ENCODE peak calls at places on chromosomes 16 and 17, in four cellular contexts. H is HCT116, B is BJ, M is tibial nerve. P is an unnamed sample.

GRCh38 chr16:16938009-16938408 is 532.8 kb downstream of the XYLT1 start:
- DNase-seq in H (no peak), B (no peak), M (no peak), P (no peak)

GRCh38 chr17:67999291-67999911 is 3.1 kb upstream of the C17orf58 start:
- DNase-seq in H (no peak), B (no peak), M (no peak), P (no peak)

GRCh38 chr17:79410681-79411080 is 200.2 kb downstream of the RBFOX3 start:
- DNase-seq in H (no peak), B (no peak), M (no peak), P (no peak)

GRCh38 chr17:12627177-12627629 is 38.5 kb upstream of the MYOCD start:
- DNase-seq in H (no peak), B (peak), M (peak), P (no peak)

GRCh38 chr17:81294512-81295030 is 536 bp downstream of the SLC38A10 start:
- DNase-seq in H (no peak), B (no peak), M (no peak), P (no peak)

GRCh38 chr17:29412780-29413565 is 22.8 kb downstream of the TAOK1 start:
- DNase-seq in H (no peak), B (peak), M (no peak), P (no peak)

GRCh38 chr17:699350-699749 is 15.3 kb downstream of the VPS53 start:
- DNase-seq in H (no peak), B (no peak), M (peak), P (no peak)

GRCh38 chr17:43940630-43941029 is 1.6 kb downstream of the PPY start:
- DNase-seq in H (peak), B (no peak), M (no peak), P (no peak)

GRCh38 chr17:10649602-10650001 is 7.5 kb downstream of the MYH3 start:
- DNase-seq in H (no peak), B (no peak), M (no peak), P (no peak)

GRCh38 chr16:11359370-11359769 is 14.1 kb downstream of the RMI2 start:
- DNase-seq in H (peak), B (peak), M (no peak), P (no peak)

GRCh38 chr17:28282596-28282995 is 36.4 kb upstream of the TMEM97 start:
- DNase-seq in H (peak), B (peak), M (no peak), P (no peak)

GRCh38 chr17:560379-560935 is 154.2 kb downstream of the VPS53 start:
- DNase-seq in H (no peak), B (no peak), M (peak), P (no peak)

GRCh38 chr17:59807892-59808509 is 84.7 kb downstream of the TUBD1 start:
- DNase-seq in H (no peak), B (no peak), M (no peak), P (no peak)

GRCh38 chr17:17044846-17045561 is 2.7 kb downstream of the MPRIP start:
- DNase-seq in H (no peak), B (peak), M (no peak), P (peak)

GRCh38 chr17:82300707-82301270 is 16.6 kb downstream of the CD7 start:
- DNase-seq in H (no peak), B (no peak), M (peak), P (no peak)

GRCh38 chr17:58399974-58400373 is 17.4 kb downstream of the RNF43 start:
- DNase-seq in H (no peak), B (no peak), M (no peak), P (no peak)

GRCh38 chr17:33267881-33268548 is 25.1 kb downstream of the ASIC2 start:
- DNase-seq in H (no peak), B (no peak), M (no peak), P (no peak)

GRCh38 chr17:4610656-4611055 is 26.3 kb downstream of the SMTNL2 start:
- DNase-seq in H (no peak), B (no peak), M (no peak), P (no peak)

GRCh38 chr16:88060524-88061219 is 109.4 kb downstream of the BANP start:
- DNase-seq in H (no peak), B (no peak), M (no peak), P (no peak)
- TF ChIP-seq CTCF in H (no peak), B (no peak), M (no peak), P (peak)

GRCh38 chr16:86520317-86521210 is 10.2 kb downstream of the FOXF1 start:
- DNase-seq in H (no peak), B (no peak), M (no peak), P (no peak)
- H3K4me3 ChIP-seq in H (peak), B (no peak), M (no peak), P (no peak)

GRCh38 chr16:87051526-87052320 is 265.5 kb downstream of the C16orf95 start:
- DNase-seq in H (no peak), B (no peak), M (no peak), P (no peak)

GRCh38 chr16:87052506-87052905 is 264.7 kb downstream of the C16orf95 start:
- DNase-seq in H (no peak), B (no peak), M (no peak), P (no peak)

GRCh38 chr16:87054856-87055255 is 262.3 kb downstream of the C16orf95 start:
- DNase-seq in H (no peak), B (no peak), M (no peak), P (no peak)

GRCh38 chr16:87054154-87054553 is 263.0 kb downstream of the C16orf95 start:
- DNase-seq in H (no peak), B (no peak), M (no peak), P (no peak)

GRCh38 chr16:87053016-87053982 is 263.9 kb downstream of the C16orf95 start:
- DNase-seq in H (no peak), B (no peak), M (no peak), P (no peak)
- TF ChIP-seq CTCF in H (no peak), B (peak), M (no peak), P (no peak)

GRCh38 chr16:88613-89012 is 10.6 kb downstream of the MPG start:
- DNase-seq in H (no peak), B (no peak), M (no peak), P (no peak)

GRCh38 chr16:85865-86264 is 7.8 kb downstream of the MPG start:
- DNase-seq in H (no peak), B (no peak), M (no peak), P (no peak)

GRCh38 chr16:84718-85452 is 6.9 kb downstream of the MPG start:
- DNase-seq in H (no peak), B (peak), M (peak), P (peak)

GRCh38 chr16:85453-85782 is 7.4 kb downstream of the MPG start:
- DNase-seq in H (no peak), B (no peak), M (no peak), P (no peak)

DNA sequence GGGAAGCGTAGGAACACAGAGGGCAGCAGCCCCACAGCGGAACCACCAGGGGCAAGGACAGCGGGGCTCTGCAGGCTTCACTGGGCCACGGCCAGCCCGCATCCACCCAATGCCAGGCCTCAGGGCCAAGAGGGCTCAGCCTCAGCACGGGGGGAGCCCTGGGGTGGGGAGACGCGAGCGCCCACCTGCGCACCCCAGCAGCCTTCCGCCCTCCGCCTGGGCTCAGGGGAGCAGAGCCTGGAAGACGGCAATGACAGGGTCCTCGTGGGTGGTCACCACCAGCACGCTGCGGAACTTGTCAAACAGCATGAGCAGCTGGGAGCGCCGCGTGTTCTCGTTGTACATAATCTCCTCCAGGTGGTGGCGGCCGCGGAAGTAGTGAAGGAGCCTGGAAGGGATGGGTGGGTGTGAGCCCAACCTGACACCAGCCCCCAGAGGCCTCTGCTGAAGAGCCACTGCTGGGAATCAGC is 8.5 kb downstream of the MPG start:
- DNase-seq in H (no peak), B (no peak), M (no peak), P (no peak)
- H3K4me3 ChIP-seq in H (no peak), B (no peak), M (no peak), P (no peak)

GRCh38 chr17:40563371-40564052 is 1.8 kb downstream of the CCR7 start:
- DNase-seq in H (no peak), B (no peak), M (no peak), P (peak)

GRCh38 chr17:40562841-40563370 is 2.4 kb downstream of the CCR7 start:
- DNase-seq in H (no peak), B (no peak), M (no peak), P (no peak)

GRCh38 chr17:40566027-40566426 is 755 bp upstream of the CCR7 start:
- DNase-seq in H (no peak), B (no peak), M (no peak), P (no peak)

GRCh38 chr17:40564195-40564882 is 933 bp downstream of the CCR7 start:
- DNase-seq in H (no peak), B (no peak), M (no peak), P (no peak)

DNA sequence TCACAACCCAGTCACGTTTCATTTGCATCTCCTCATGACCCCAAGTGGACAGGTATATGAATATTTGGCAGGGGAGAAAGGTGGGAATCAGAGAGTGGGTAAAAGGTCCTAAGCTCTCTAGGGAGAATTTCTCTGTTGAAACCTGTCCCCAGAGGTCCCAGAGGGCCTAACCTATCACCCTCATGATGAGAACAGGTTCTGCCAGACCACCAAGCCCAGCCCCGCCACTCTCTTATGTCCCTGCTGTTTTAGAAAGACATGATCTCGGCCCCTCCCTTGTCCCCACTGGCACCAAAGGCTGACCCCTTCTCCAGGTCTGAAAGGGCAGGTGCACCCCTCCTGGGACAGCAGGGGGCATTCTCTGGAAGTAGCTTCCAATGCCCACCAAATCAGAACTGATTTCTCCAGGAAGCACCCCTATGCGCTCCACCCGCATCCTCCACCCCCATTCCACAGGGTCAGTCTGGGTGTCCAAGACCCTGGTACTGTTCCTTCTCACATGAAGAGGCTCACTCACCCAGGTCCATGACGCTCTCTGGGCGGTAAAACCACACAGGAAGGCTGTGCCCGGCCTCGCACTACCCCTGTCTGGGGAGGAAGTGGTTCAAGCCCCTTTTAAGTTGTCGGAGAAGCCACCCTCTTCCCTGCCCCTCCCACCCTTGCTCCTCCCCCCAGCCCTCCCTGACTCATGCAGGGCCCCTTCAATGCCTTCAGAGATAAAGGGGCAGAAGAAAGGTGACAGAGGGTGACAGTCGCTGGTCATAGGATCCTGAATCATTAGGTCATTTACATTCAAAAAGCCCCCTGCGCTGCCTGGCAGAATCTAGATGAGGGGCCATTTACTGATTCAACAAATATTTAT is at the start of gene CCR7:
- DNase-seq in H (no peak), B (no peak), M (no peak), P (no peak)
- TF ChIP-seq CTCF in H (no peak), B (no peak), M (no peak), P (no peak)

DNA sequence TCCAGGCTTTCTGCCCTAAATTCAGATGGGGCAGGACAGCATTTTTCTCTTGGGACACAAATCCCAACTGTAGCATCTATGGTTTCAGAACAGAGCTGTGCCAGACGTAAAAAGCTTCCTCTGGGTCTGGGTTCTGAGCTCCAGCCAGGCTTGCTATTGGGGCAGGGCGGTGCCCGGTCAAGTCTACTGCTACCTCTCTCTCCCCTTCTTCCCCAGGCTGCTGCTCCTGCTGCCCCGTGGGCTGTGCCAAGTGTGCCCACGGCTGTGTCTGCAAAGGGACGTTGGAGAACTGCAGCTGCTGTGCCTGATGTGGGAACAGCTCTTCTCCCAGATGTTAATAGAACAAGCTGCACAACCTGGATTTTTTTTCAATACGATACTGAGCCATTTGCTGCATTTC is 1.1 kb downstream of the MT1M start:
- DNase-seq in H (no peak), B (no peak), M (no peak), P (no peak)
- H3K4me3 ChIP-seq in H (no peak), B (no peak), M (peak), P (no peak)

DNA sequence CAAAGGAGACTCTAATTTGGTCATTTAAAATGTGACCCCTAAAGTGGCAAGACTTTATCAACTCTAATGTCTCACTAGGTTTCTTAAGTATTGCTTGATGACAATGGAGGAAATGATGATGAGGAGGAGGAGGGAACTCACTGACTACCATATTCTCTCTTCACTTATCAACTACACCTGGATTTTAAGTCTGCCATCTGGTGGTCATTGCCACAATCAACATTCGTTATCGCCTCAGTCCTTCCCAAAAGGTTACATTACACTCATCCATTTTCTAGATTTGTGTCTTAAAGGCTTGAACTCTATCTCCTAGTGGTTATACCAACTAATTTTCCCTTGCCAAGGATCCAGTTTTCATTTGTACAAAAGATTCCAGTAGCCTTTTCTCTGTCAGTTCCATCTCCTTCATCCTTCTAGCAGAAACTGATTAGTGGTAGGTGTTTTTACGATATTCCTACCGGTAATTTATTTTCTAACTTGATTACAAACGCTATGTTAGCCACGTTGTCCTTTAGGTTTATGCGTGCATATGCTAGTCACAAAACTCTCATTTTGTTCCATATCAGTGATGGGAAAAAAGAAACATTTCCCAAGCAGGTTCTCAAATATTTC is 114.6 kb upstream of the NOG start:
- DNase-seq in H (peak), B (no peak), M (peak), P (no peak)
- TF ChIP-seq CTCF in H (peak), B (peak), M (peak), P (peak)

GRCh38 chr16:80914379-80915078 is 92.2 kb downstream of the CMC2 start:
- DNase-seq in H (no peak), B (no peak), M (no peak), P (no peak)
- H3K4me3 ChIP-seq in H (no peak), B (no peak), M (no peak), P (no peak)

GRCh38 chr17:75828051-75828400 is 16.2 kb downstream of the UNC13D start:
- DNase-seq in H (no peak), B (no peak), M (no peak), P (no peak)

GRCh38 chr17:75825748-75826370 is 18.3 kb downstream of the UNC13D start:
- DNase-seq in H (no peak), B (no peak), M (no peak), P (no peak)

GRCh38 chr17:75826561-75827290 is 17.5 kb downstream of the UNC13D start:
- DNase-seq in H (no peak), B (no peak), M (no peak), P (no peak)

GRCh38 chr17:75828741-75829140 is 15.5 kb downstream of the UNC13D start:
- DNase-seq in H (no peak), B (no peak), M (no peak), P (no peak)

DNA sequence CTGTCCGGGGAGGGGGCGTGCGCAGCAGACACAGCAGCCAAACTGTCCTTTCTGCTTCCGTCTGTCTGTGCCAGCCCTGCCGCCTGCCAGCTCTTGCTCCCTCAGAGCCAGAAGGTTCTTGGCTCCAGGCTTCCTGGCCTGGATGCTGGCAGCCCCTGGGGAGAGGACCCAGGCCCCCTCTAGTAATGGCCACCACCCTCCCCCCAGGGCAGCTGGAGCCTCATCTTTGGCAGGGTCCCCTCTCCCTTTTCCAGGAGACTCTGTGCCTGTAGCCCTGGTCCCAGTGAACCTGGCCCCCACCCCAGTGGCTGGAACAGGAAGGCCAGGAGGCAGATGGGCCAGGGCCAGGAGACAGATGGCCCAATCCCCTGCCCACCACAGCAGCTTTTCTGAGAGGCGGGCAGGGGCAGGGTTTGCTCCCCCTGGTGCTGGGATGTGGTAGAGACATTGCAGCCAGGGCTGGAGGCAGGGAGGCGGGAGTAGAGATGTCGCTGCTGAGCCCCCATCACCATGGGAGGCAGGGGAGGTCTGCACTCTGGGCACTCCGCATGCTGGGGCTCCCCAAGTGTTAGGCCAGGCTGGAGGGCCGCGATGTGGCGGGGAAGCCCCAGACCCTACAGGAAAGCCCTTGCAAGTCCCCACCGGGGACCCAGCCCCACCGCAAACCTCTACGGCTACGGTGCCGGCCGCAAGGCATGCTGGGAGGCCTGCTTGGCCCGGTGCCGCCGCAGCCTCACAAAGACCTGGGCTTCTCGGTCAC is 16.7 kb downstream of the UNC13D start:
- DNase-seq in H (no peak), B (no peak), M (peak), P (no peak)
- TF ChIP-seq CTCF in H (peak), B (peak), M (peak), P (peak)

P was measured in GM12864.